ENCODE peak calls at places on chromosomes 6 and 20, in eight cellular contexts. R, C, L, T, Z, E, S and A are unnamed samples.

GRCh38 chr20:21125072-21125848 is 622 bp upstream of the KIZ start:
- DNase-seq in Z (peak; percentile 62), E (no peak), S (no peak), C (no peak), T (peak; percentile 45), R (peak; percentile 68), L (peak; percentile 30), A (peak; percentile 50)

GRCh38 chr6:6588064-6588923 is at the start of gene LY86:
- DNase-seq in R (no peak), L (no peak), T (no peak), Z (no peak), E (no peak), C (no peak), S (no peak), A (no peak)

GRCh38 chr20:31721408-31722332 is 998 bp downstream of the BCL2L1 start:
- DNase-seq in C (no peak), Z (peak; percentile 70), R (no peak), S (no peak), L (no peak), E (no peak), T (no peak), A (no peak)

GRCh38 chr6:82277686-82278085 is 30.1 kb upstream of the IBTK start:
- DNase-seq in R (no peak), S (no peak), E (no peak), L (no peak), Z (no peak), T (no peak), C (no peak), A (no peak)

GRCh38 chr6:11065436-11066202 is 21.5 kb upstream of the ELOVL2 start:
- DNase-seq in R (no peak), C (no peak), L (no peak), Z (no peak), E (no peak), T (no peak), S (no peak), A (no peak)

GRCh38 chr6:134523903-134524302 is 206.0 kb upstream of the SGK1 start:
- DNase-seq in S (no peak), C (no peak), E (no peak), T (peak; percentile 49), Z (no peak), L (peak; percentile 53), R (no peak), A (no peak)

GRCh38 chr20:24634855-24635254 is 165.4 kb downstream of the SYNDIG1 start:
- DNase-seq in R (peak; percentile 87), T (peak; percentile 90), C (no peak), L (no peak), Z (no peak), E (no peak), S (no peak), A (peak; percentile 89)

GRCh38 chr6:5012531-5012930 is 8.7 kb upstream of the RPP40 start:
- DNase-seq in E (no peak), S (no peak), C (no peak), T (no peak), Z (no peak), L (no peak), R (peak; percentile 72), A (peak; percentile 33)

GRCh38 chr20:9172908-9173307 is 104.0 kb downstream of the PLCB4 start:
- DNase-seq in S (no peak), Z (no peak), C (no peak), E (no peak), T (peak; percentile 42), R (no peak), L (no peak), A (peak; percentile 8)